ENCODE peak calls at places on chromosomes 2 and 18, in seven cellular contexts. D, K, I, S, V, J and Z are unnamed samples.

GRCh38 chr18:75048776-75049454 is 160.0 kb downstream of the PTGR3 start:
- DNase-seq in D (no peak), K (no peak), I (no peak), S (no peak), V (no peak), J (no peak), Z (no peak)

GRCh38 chr2:98907385-98907784 is 28.6 kb downstream of the CRACDL start:
- DNase-seq in D (no peak), K (no peak), I (peak), S (no peak), V (no peak), J (peak), Z (no peak)

GRCh38 chr2:70716951-70717350 is 51.0 kb downstream of the ADD2 start:
- DNase-seq in D (no peak), K (no peak), I (peak), S (no peak), V (no peak), J (no peak), Z (no peak)

GRCh38 chr2:191386938-191387536 is 141.8 kb downstream of the MYO1B start:
- DNase-seq in D (peak), K (no peak), I (no peak), S (no peak), V (no peak), J (no peak), Z (peak)

GRCh38 chr2:81495556-81495955 is 1191.0 kb upstream of the LRRTM1 start:
- DNase-seq in D (no peak), K (no peak), I (no peak), S (no peak), V (no peak), J (no peak), Z (no peak)

GRCh38 chr2:216044883-216045499 is 31.6 kb upstream of the MREG start:
- DNase-seq in D (no peak), K (no peak), I (no peak), S (no peak), V (no peak), J (no peak), Z (no peak)

GRCh38 chr2:226639550-226639949 is 160.1 kb downstream of the IRS1 start:
- DNase-seq in D (no peak), K (no peak), I (no peak), S (no peak), V (no peak), J (no peak), Z (no peak)

GRCh38 chr2:10052216-10052615 is 8.9 kb downstream of the KLF11 start:
- DNase-seq in D (no peak), K (no peak), I (no peak), S (no peak), V (no peak), J (no peak), Z (no peak)

GRCh38 chr2:23390152-23390551 is 5.2 kb downstream of the KLHL29 start:
- DNase-seq in D (no peak), K (no peak), I (no peak), S (no peak), V (no peak), J (no peak), Z (no peak)